ENCODE peak calls at places on chromosomes 2 and 18, in ten cellular contexts. U is stomach, N is ovary, S is hepatocyte, X is fibroblast of lung, D is thyroid gland, L is heart left ventricle, J is uterus, E is neural progenitor cell, K is MM.1S. Y is an unnamed sample. For H3K27me3 and H3K4me1, the result is how much of the 10 kb centered on the place peaks cover.

GRCh38 chr2:42435641-42436040 is 58.1 kb downstream of the KCNG3 start:
- DNase-seq in J (no peak), N (no peak), X (no peak), E (no peak), L (no peak), D (no peak), U (no peak), K (no peak), S (no peak), Y (no peak)

GRCh38 chr18:69945220-69946114 is 2.2 kb downstream of the CD226 start:
- DNase-seq in N (no peak), S (no peak), X (no peak), U (no peak), K (no peak), J (no peak), E (no peak), D (no peak), L (no peak), Y (no peak)

GRCh38 chr18:34659579-34660517 is 50.2 kb upstream of the DTNA start:
- DNase-seq in L (peak), X (peak), E (peak), K (no peak), D (peak), J (peak), U (peak), S (peak), N (peak), Y (peak)

GRCh38 chr2:45011621-45012602 is 2.7 kb upstream of the SIX2 start:
- DNase-seq in K (no peak), J (no peak), U (no peak), N (no peak), L (no peak), E (no peak), D (no peak), X (no peak), S (peak), Y (no peak)

GRCh38 chr18:37435150-37435872 is 130.3 kb downstream of the CELF4 start:
- DNase-seq in D (no peak), J (no peak), U (no peak), X (no peak), S (no peak), K (peak), N (no peak), L (no peak), E (no peak), Y (no peak)

GRCh38 chr18:68638613-68639012 is 76.3 kb downstream of the TMX3 start:
- DNase-seq in U (no peak), J (no peak), S (no peak), K (no peak), N (no peak), E (no peak), D (no peak), L (no peak), X (no peak), Y (no peak)

GRCh38 chr2:154203902-154204301 is 332.2 kb downstream of the GALNT13 start:
- DNase-seq in L (no peak), S (no peak), J (no peak), U (no peak), X (no peak), K (no peak), D (no peak), N (no peak), E (no peak), Y (no peak)

GRCh38 chr2:135993421-135993820 is 8.0 kb upstream of the DARS1 start:
- DNase-seq in L (no peak), N (no peak), U (no peak), S (no peak), E (no peak), J (no peak), D (no peak), K (no peak), X (no peak), Y (no peak)

GRCh38 chr2:105262662-105263091 is 21.1 kb downstream of the GPR45 start:
- DNase-seq in J (no peak), X (peak), D (no peak), K (no peak), L (no peak), N (no peak), U (no peak), S (no peak), E (no peak), Y (no peak)

GRCh38 chr18:53416985-53417384 is 807.5 kb downstream of the MBD2 start:
- DNase-seq in L (no peak), D (no peak), N (no peak), S (no peak), X (peak), K (no peak), E (peak), U (no peak), J (no peak), Y (no peak)

GRCh38 chr18:45962461-45962860 is 4.7 kb downstream of the EPG5 start:
- DNase-seq in S (peak), N (no peak), X (peak), U (no peak), J (no peak), E (no peak), D (peak), L (no peak), K (peak), Y (no peak)
- H3K4me3 ChIP-seq in S (no peak), N (no peak), X (no peak), U (no peak), J (no peak), E (no peak), D (no peak), L (no peak), K (no peak), Y (no peak)

GRCh38 chr18:78984941-78985784 is 5.5 kb downstream of the SALL3 start:
- DNase-seq in J (no peak), K (no peak), N (no peak), L (no peak), S (no peak), D (no peak), U (no peak), X (peak), E (peak), Y (no peak)

GRCh38 chr18:78982186-78982585 is 2.6 kb downstream of the SALL3 start:
- DNase-seq in J (no peak), E (peak), U (no peak), K (no peak), L (no peak), X (peak), N (no peak), S (no peak), D (no peak), Y (no peak)

GRCh38 chr18:78981652-78981955 is 2.0 kb downstream of the SALL3 start:
- DNase-seq in K (no peak), U (no peak), L (no peak), S (no peak), X (no peak), E (peak), N (no peak), J (no peak), D (no peak), Y (no peak)

GRCh38 chr18:78983530-78983929 is 3.9 kb downstream of the SALL3 start:
- DNase-seq in X (peak), S (no peak), K (no peak), D (no peak), N (no peak), U (no peak), J (no peak), L (no peak), E (peak), Y (no peak)

GRCh38 chr18:78986018-78986481 is 6.4 kb downstream of the SALL3 start:
- DNase-seq in N (no peak), U (no peak), X (peak), D (peak), L (no peak), S (peak), E (peak), J (no peak), K (no peak), Y (no peak)
- H3K27me3 ChIP-seq in N (under half), U (half or more), X (under half), D (under half), L (half or more), S (half or more), E (half or more), J (under half), K (under half), Y (under half)

GRCh38 chr2:46591562-46591961 is 112.2 kb downstream of the TMEM247 start:
- DNase-seq in N (no peak), L (no peak), U (no peak), S (no peak), E (no peak), K (no peak), D (no peak), J (no peak), X (no peak), Y (no peak)

GRCh38 chr2:46590319-46590718 is 111.0 kb downstream of the TMEM247 start:
- DNase-seq in N (no peak), K (no peak), D (no peak), J (no peak), E (no peak), U (no peak), L (no peak), S (no peak), X (no peak), Y (no peak)

GRCh38 chr2:46584134-46584533 is 104.8 kb downstream of the TMEM247 start:
- DNase-seq in D (no peak), N (no peak), S (no peak), E (no peak), U (no peak), X (no peak), L (no peak), K (no peak), J (no peak), Y (no peak)

GRCh38 chr2:46589381-46589780 is 110.0 kb downstream of the TMEM247 start:
- DNase-seq in S (no peak), X (no peak), N (no peak), K (no peak), L (no peak), J (no peak), U (no peak), E (no peak), D (no peak), Y (no peak)
- H3K4me1 ChIP-seq in S (under half), X (under half), N (under half), K (under half), L (under half), J (under half), U (under half), E (under half), D (under half), Y (under half)

GRCh38 chr2:203740741-203741363 is 34.4 kb downstream of the CD28 start:
- DNase-seq in K (no peak), J (no peak), U (no peak), D (no peak), X (peak), E (no peak), L (no peak), N (no peak), S (no peak), Y (no peak)
- H3K4me3 ChIP-seq in K (no peak), J (no peak), U (no peak), D (no peak), X (no peak), E (no peak), L (no peak), N (no peak), S (no peak), Y (no peak)

DNA sequence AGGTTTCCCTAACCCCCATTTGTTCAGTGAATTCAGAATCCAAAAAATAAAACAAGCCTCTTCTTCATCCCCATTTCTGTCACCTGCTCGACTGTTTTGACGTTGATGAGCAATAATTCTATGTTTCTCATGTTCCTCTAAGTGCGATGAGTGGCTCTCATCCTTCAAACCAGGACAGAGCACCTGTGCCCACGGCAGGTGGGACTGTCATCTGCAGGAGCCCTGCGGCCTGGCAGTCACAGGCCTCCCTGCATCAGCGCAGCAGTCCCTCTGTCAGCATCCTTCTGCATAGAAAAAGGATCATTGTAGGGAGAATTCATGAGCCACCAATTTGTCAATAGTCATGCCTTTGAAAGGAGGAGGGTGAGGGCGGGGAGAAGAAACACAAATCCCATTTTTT is 234.1 kb upstream of the NCKAP5 start:
- DNase-seq in N (no peak), S (no peak), J (no peak), X (no peak), K (no peak), E (no peak), L (no peak), D (no peak), U (no peak), Y (no peak)
- H3K27me3 ChIP-seq in N (under half), S (under half), J (under half), X (under half), K (under half), E (under half), L (under half), D (under half), U (under half), Y (under half)

DNA sequence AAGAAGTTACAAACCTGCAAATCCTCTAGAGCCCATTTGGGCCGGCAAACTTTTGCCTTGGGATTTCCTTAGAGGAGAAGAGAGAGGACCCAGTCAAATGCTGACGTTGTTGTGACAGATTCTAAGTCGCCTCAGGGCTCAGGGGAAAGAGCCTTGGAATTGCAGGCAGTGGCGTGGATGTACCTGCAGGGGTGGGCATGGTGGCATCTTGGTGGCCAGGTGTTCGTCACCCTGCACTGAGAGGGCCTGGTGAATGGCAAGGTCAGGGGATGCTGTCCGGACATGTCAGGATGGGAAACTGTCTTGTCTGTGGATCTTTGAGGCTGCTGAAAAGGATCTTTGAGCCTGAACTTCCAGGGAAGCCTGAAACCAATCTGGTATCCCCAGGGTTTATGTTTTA is 207.4 kb downstream of the AGAP1 start:
- DNase-seq in X (no peak), D (no peak), E (no peak), K (no peak), U (no peak), L (no peak), S (no peak), J (no peak), N (no peak), Y (no peak)
- H3K4me1 ChIP-seq in X (under half), D (under half), E (under half), K (under half), U (under half), L (under half), S (under half), J (under half), N (under half), Y (under half)

Y was measured in aorta.